ENCODE peak calls at places on chromosomes 3 and 15, in seven cellular contexts. K is A549, A is HepG2, T is lower leg skin, D is fibroblast of villous mesenchyme, O is HFFc6, Y is astrocyte. N is an unnamed sample.

GRCh38 chr15:91660174-91660649 is 193.3 kb upstream of the SLCO3A1 start:
- DNase-seq in K (no peak), A (no peak), T (no peak), D (no peak), O (no peak), Y (no peak), N (no peak)

GRCh38 chr3:52532838-52533622 is 627 bp downstream of the NT5DC2 start:
- DNase-seq in K (peak), A (no peak), T (peak), D (peak), O (no peak), Y (no peak), N (no peak)

GRCh38 chr15:47819158-47819557 is 101.9 kb downstream of the SEMA6D start:
- DNase-seq in K (no peak), A (no peak), T (no peak), D (no peak), O (no peak), Y (no peak), N (no peak)

GRCh38 chr3:54863366-54863765 is 64.5 kb downstream of the LRTM1 start:
- DNase-seq in K (no peak), A (no peak), T (no peak), D (peak), O (no peak), Y (peak), N (no peak)

GRCh38 chr3:134854285-134854684 is 59.2 kb downstream of the EPHB1 start:
- DNase-seq in K (no peak), A (no peak), T (peak), D (no peak), O (no peak), Y (no peak), N (no peak)

GRCh38 chr3:184379375-184380209 is at the start of gene CHRD:
- DNase-seq in K (no peak), A (no peak), T (no peak), D (no peak), O (no peak), Y (no peak), N (no peak)

GRCh38 chr15:55789066-55789660 is 46.2 kb upstream of the PRTG start:
- DNase-seq in K (no peak), A (no peak), T (peak), D (no peak), O (no peak), Y (no peak), N (no peak)

GRCh38 chr3:27675287-27675686 is 46.8 kb downstream of the EOMES start:
- DNase-seq in K (no peak), A (no peak), T (no peak), D (peak), O (peak), Y (peak), N (no peak)

GRCh38 chr3:178588593-178588992 is 52.4 kb downstream of the KCNMB2 start:
- DNase-seq in K (no peak), A (no peak), T (no peak), D (no peak), O (no peak), Y (no peak), N (no peak)

GRCh38 chr3:56048333-56048732 is 419.9 kb downstream of the ERC2 start:
- DNase-seq in K (no peak), A (no peak), T (no peak), D (no peak), O (no peak), Y (no peak), N (no peak)

GRCh38 chr3:195248281-195248680 is 22.7 kb downstream of the XXYLT1 start:
- DNase-seq in K (no peak), A (no peak), T (peak), D (no peak), O (no peak), Y (no peak), N (no peak)

GRCh38 chr3:16936233-16936632 is 51.5 kb downstream of the PLCL2 start:
- DNase-seq in K (no peak), A (no peak), T (no peak), D (no peak), O (no peak), Y (no peak), N (no peak)

GRCh38 chr15:68553994-68554715 is 24.6 kb upstream of the CORO2B start:
- DNase-seq in K (peak), A (peak), T (peak), D (peak), O (peak), Y (no peak), N (peak)

GRCh38 chr3:66816110-66816761 is 181.9 kb upstream of the KBTBD8 start:
- DNase-seq in K (peak), A (peak), T (no peak), D (peak), O (peak), Y (peak), N (peak)

GRCh38 chr3:122680381-122681293 is at the start of gene PARP14:
- DNase-seq in K (peak), A (peak), T (peak), D (peak), O (peak), Y (peak), N (no peak)

GRCh38 chr3:116140100-116140689 is 305.1 kb downstream of the LSAMP start:
- DNase-seq in K (no peak), A (peak), T (no peak), D (peak), O (peak), Y (peak), N (peak)

GRCh38 chr3:71662553-71662952 is 62.6 kb downstream of the EIF4E3 start:
- DNase-seq in K (no peak), A (no peak), T (no peak), D (no peak), O (no peak), Y (no peak), N (no peak)

GRCh38 chr15:60871731-60872130 is 357.4 kb downstream of the RORA start:
- DNase-seq in K (no peak), A (no peak), T (no peak), D (peak), O (peak), Y (peak), N (no peak)

GRCh38 chr3:55812403-55813013 is 325.4 kb upstream of the WNT5A start:
- DNase-seq in K (no peak), A (no peak), T (no peak), D (no peak), O (no peak), Y (no peak), N (no peak)

GRCh38 chr3:104553121-104553520 is 813.6 kb upstream of the ALCAM start:
- DNase-seq in K (no peak), A (no peak), T (no peak), D (no peak), O (no peak), Y (no peak), N (no peak)

GRCh38 chr3:47015151-47015550 is 35.7 kb downstream of the NBEAL2 start:
- DNase-seq in K (no peak), A (no peak), T (no peak), D (no peak), O (no peak), Y (no peak), N (no peak)

GRCh38 chr15:95266481-95267061 is 1035.2 kb downstream of the MCTP2 start:
- DNase-seq in K (no peak), A (no peak), T (no peak), D (peak), O (peak), Y (peak), N (no peak)

GRCh38 chr3:186888569-186888968 is 41.8 kb upstream of the ST6GAL1 start:
- DNase-seq in K (no peak), A (no peak), T (no peak), D (no peak), O (no peak), Y (no peak), N (no peak)

GRCh38 chr15:64151727-64152506 is at the start of gene SNX22:
- DNase-seq in K (no peak), A (no peak), T (peak), D (no peak), O (no peak), Y (no peak), N (no peak)

GRCh38 chr3:187567026-187567425 is 103.2 kb downstream of the SST start:
- DNase-seq in K (no peak), A (no peak), T (no peak), D (no peak), O (no peak), Y (peak), N (no peak)

GRCh38 chr15:40929730-40930429 is 740 bp downstream of the DLL4 start:
- DNase-seq in K (no peak), A (no peak), T (no peak), D (peak), O (no peak), Y (peak), N (no peak)

DNA sequence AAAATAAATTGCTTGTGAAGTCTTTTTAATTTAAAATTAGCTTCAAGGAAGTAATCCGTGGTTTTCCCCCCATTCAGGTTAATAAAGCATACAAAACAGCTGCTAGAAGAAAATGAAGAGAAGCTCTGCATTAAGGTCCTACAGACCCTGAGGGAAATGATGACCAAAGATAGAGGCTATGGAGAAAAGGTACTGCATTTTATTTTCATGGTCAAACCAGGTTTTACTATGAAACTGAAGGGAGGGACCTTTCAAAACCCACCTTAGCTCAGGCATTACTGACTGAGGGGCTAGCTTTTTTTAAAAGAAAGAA is 218.5 kb downstream of the ITPR1 start:
- DNase-seq in K (no peak), A (no peak), T (no peak), D (no peak), O (no peak), Y (no peak), N (no peak)
- TF ChIP-seq CTCF in K (peak), A (no peak), T (no peak), D (no peak), O (peak), Y (no peak), N (no peak)

DNA sequence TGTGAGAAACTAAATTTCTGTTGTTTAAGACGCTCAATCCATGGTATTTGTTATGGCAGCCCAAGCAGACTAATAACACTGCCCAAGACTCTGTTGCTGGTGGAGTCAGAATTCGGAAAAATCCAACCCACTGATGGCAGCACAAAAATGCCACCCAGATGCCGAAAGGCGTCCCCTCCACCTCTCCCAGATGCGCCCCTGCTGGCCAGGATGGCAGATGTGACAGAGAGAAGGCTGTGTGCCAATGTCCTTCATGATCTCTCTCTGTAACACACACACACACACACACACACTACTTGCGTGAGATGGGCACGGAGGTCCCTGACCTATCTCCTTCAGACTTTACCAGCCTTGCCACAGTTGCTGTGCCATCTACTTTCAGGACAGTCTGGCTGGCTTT is 10.9 kb upstream of the LYSMD4 start:
- DNase-seq in K (no peak), A (no peak), T (no peak), D (no peak), O (no peak), Y (no peak), N (no peak)
- TF ChIP-seq CTCF in K (no peak), A (peak), T (no peak), D (no peak), O (peak), Y (no peak), N (peak)

DNA sequence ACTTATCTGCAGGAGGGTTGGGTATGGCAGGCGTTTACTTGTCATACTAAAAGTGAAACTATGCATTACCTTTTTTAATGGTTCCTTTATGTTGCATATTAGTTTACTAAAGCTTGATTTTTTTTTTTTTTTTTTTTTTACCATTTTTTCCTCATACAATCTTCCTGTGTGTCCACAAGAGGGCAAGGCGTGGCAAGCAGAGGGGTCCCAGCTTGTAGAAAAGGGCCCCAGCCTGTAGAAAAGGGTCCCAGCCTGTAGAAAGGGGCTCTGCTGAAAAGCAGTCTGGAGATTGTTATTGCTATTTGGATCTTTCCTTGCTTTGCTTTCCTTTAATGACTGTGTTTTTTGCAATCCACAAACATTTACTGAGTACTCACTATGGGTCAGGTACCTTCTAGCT is 21.9 kb downstream of the MKRN2 start:
- DNase-seq in K (no peak), A (no peak), T (no peak), D (no peak), O (no peak), Y (no peak), N (no peak)
- TF ChIP-seq CTCF in K (peak), A (no peak), T (no peak), D (peak), O (peak), Y (no peak), N (peak)

GRCh38 chr3:26114851-26115250 is 325.0 kb downstream of the OXSM start:
- DNase-seq in K (no peak), A (no peak), T (no peak), D (no peak), O (no peak), Y (no peak), N (no peak)

GRCh38 chr3:26118165-26118564 is 328.3 kb downstream of the OXSM start:
- DNase-seq in K (no peak), A (no peak), T (no peak), D (no peak), O (no peak), Y (no peak), N (peak)
- TF ChIP-seq CTCF in K (no peak), A (no peak), T (no peak), D (no peak), O (no peak), Y (peak), N (peak)

GRCh38 chr3:11574981-11575669 is 68.6 kb downstream of the VGLL4 start:
- DNase-seq in K (no peak), A (no peak), T (peak), D (no peak), O (no peak), Y (no peak), N (no peak)
- TF ChIP-seq CTCF in K (no peak), A (no peak), T (no peak), D (no peak), O (no peak), Y (no peak), N (no peak)

GRCh38 chr3:150703756-150704344 is at the start of gene ERICH6:
- DNase-seq in K (peak), A (peak), T (peak), D (peak), O (peak), Y (peak), N (peak)
- TF ChIP-seq CTCF in K (no peak), A (peak), T (no peak), D (no peak), O (peak), Y (no peak), N (no peak)